ENCODE peak calls at places on chromosomes 7 and 10, in four cellular contexts. G, S, K and W are unnamed samples.
A peak's percentile ranks its signal among the peaks of the same experiment; 100 is the strongest.

GRCh38 chr10:5014936-5015335 is 11.3 kb upstream of the AKR1C2 start:
- DNase-seq in G (peak; percentile 29), S (no peak), K (peak; percentile 12), W (no peak)

GRCh38 chr7:96996111-96996936 is 9.0 kb upstream of the DLX6 start:
- DNase-seq in G (no peak), S (no peak), K (no peak), W (no peak)

GRCh38 chr7:118754608-118755007 is 530.1 kb downstream of the ANKRD7 start:
- DNase-seq in G (no peak), S (no peak), K (no peak), W (no peak)

GRCh38 chr7:31058122-31058521 is 6.0 kb downstream of the ADCYAP1R1 start:
- DNase-seq in G (no peak), S (no peak), K (no peak), W (no peak)

GRCh38 chr10:123561145-123561448 is 105.1 kb upstream of the GPR26 start:
- DNase-seq in G (no peak), S (no peak), K (no peak), W (no peak)

GRCh38 chr10:93160829-93161228 is 87.1 kb downstream of the CYP26A1 start:
- DNase-seq in G (no peak), S (no peak), K (no peak), W (no peak)

GRCh38 chr7:88230646-88231045 is 10.8 kb upstream of the SRI start:
- DNase-seq in G (no peak), S (no peak), K (no peak), W (no peak)

GRCh38 chr7:114711244-114711643 is 210.7 kb upstream of the MDFIC start:
- DNase-seq in G (no peak), S (no peak), K (no peak), W (no peak)

GRCh38 chr10:43190775-43191174 is 52.5 kb downstream of the CSGALNACT2 start:
- DNase-seq in G (no peak), S (no peak), K (no peak), W (no peak)

GRCh38 chr10:88386878-88387773 is 196.0 kb downstream of the RNLS start:
- DNase-seq in G (peak; percentile 50), S (peak; percentile 80), K (no peak), W (peak; percentile 48)

GRCh38 chr10:88395677-88396076 is 187.4 kb downstream of the RNLS start:
- DNase-seq in G (no peak), S (no peak), K (no peak), W (no peak)

GRCh38 chr10:88389456-88389855 is 193.7 kb downstream of the RNLS start:
- DNase-seq in G (peak; percentile 15), S (peak; percentile 41), K (no peak), W (no peak)

GRCh38 chr10:88390041-88390440 is 193.1 kb downstream of the RNLS start:
- DNase-seq in G (no peak), S (no peak), K (no peak), W (no peak)

GRCh38 chr10:88392222-88392621 is 190.9 kb downstream of the RNLS start:
- DNase-seq in G (no peak), S (peak; percentile 80), K (no peak), W (no peak)
- TF ChIP-seq POLR2AphosphoS5 in G (no peak), S (no peak), K (no peak), W (no peak)

GRCh38 chr10:310371-310770 is 175.1 kb downstream of the ZMYND11 start:
- DNase-seq in G (no peak), S (no peak), K (no peak), W (no peak)

GRCh38 chr10:314871-315270 is 179.6 kb downstream of the ZMYND11 start:
- DNase-seq in G (no peak), S (no peak), K (no peak), W (no peak)

GRCh38 chr10:314381-314780 is 179.1 kb downstream of the ZMYND11 start:
- DNase-seq in G (no peak), S (no peak), K (no peak), W (no peak)

GRCh38 chr10:310976-311639 is 175.9 kb downstream of the ZMYND11 start:
- DNase-seq in G (no peak), S (no peak), K (no peak), W (no peak)

DNA sequence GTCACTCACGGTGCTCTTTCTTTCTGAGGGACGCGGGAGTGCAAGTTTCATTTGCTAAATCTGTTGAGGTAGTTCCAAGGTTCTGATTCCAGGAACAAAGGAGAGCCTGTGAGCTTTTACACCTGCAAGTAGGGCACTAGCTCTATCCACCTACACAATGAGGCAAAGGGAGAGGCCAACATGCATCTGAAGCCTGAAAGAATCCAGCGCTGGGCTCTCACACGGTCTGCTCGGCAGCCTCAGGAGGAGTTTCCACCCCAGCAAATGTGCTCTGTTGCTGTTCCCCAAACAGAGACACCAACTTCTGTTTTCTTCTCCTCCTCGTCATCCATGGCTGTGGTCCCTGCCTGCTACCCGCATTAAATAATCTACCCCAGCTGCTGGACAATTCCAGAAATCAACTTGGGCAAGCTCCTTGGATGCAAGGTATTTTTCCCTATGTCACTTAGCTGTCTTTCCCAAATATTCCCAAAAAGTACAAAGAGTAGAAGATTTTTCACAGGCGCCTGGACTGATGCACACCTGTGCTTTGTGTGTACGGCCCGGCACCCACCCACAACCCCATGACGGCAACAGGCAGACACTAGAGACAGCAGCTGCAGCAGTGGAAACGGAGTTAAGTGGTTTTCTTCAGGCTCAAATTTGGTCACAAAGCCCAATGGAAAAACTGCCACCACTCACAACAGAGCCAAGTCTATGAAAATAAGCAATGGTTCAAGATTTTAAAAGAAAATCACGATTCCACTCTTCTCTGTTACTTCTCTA is 176.8 kb downstream of the ZMYND11 start:
- DNase-seq in G (no peak), S (no peak), K (no peak), W (no peak)
- TF ChIP-seq FOXM1 in G (no peak), S (no peak), K (no peak), W (no peak)

GRCh38 chr7:99607548-99607947 is 9.2 kb upstream of the ZSCAN25 start:
- DNase-seq in G (no peak), S (no peak), K (no peak), W (no peak)
- TF ChIP-seq POLR2AphosphoS5 in G (no peak), S (no peak), K (no peak), W (no peak)

GRCh38 chr10:52276163-52276562 is 37.9 kb upstream of the DKK1 start:
- DNase-seq in G (no peak), S (no peak), K (no peak), W (no peak)
- TF ChIP-seq FOXM1 in G (no peak), S (no peak), K (no peak), W (no peak)

DNA sequence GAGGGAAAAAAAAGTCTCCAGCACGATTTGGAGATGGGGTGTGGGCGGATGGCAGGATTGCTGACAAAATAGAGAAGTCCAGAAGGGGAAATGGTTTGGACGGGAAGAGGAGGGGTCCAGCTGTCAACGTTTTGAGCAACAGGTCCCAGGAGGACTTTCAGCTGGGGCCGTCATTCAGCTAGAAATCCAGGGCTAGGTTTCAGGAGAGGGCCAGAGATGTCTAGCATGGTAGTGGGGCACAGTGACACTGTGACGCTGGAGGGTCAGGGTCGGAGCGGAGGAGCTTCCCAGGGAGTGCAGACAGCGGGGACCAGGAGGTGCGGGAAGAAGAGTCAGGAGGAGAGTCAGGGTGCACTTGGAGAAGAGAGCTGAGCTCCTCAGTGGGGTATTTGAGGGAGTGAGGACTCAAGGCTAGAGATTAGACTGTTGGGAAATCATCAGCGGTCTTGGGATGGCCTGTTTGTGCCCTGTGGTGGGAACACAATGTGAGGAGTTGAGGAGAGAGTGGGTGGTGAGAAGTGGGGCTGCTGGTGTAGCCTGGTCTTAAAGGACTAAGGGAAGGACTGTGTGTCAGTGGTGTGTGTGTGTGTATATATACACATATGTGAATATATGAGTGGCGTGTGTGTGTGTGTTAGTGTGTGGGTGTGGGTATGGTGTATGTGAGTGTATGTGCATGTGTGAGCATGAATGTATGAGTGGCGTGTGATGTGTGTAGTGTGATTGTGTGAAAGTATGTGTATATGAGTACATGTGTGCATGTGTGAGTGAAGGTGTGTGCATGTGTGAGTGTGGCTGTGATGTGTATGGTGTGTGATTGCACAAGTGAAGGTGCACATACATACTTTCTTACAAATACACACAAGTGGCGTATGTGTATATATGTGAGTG is 3.8 kb downstream of the ZYX start:
- DNase-seq in G (no peak), S (no peak), K (no peak), W (no peak)
- TF ChIP-seq POLR2AphosphoS5 in G (no peak), S (peak; percentile 59), K (peak; percentile 26), W (peak; percentile 3)